ENCODE peak calls at places on chromosome 22, in six cellular contexts. P is HCT116, K is GM23248, M is neural progenitor cell, X is MM.1S, B is GM23338. A is an unnamed sample.

GRCh38 chr22:48453751-48454485 is 1373.8 kb downstream of the BRD1 start:
- DNase-seq in P (no peak), K (no peak), M (no peak), X (no peak), B (no peak), A (no peak)

GRCh38 chr22:29224121-29224858 is 18.6 kb downstream of the EMID1 start:
- DNase-seq in P (no peak), K (no peak), M (no peak), X (no peak), B (peak), A (peak)

GRCh38 chr22:29695129-29695926 is 24.5 kb upstream of the CABP7 start:
- DNase-seq in P (no peak), K (no peak), M (no peak), X (no peak), B (no peak), A (no peak)

GRCh38 chr22:19663286-19663815 is 51.0 kb upstream of the SEPTIN5 start:
- DNase-seq in P (no peak), K (peak), M (no peak), X (peak), B (no peak), A (no peak)

GRCh38 chr22:27139935-27140493 is 482.6 kb downstream of the MIAT start:
- DNase-seq in P (no peak), K (peak), M (peak), X (no peak), B (no peak), A (peak)

GRCh38 chr22:49951001-49951677 is 9.4 kb upstream of the PIM3 start:
- DNase-seq in P (no peak), K (no peak), M (no peak), X (no peak), B (no peak), A (peak)

GRCh38 chr22:19970479-19971275 is 29.1 kb upstream of the TXNRD2 start:
- DNase-seq in P (no peak), K (peak), M (peak), X (peak), B (peak), A (peak)

GRCh38 chr22:40436460-40437431 is 66.4 kb downstream of the SGSM3 start:
- DNase-seq in P (peak), K (peak), M (peak), X (peak), B (peak), A (peak)

GRCh38 chr22:36569999-36570398 is 41.0 kb upstream of the EIF3D start:
- DNase-seq in P (peak), K (peak), M (peak), X (no peak), B (peak), A (no peak)

GRCh38 chr22:38456272-38456837 is 1.4 kb upstream of the KCNJ4 start:
- DNase-seq in P (no peak), K (no peak), M (no peak), X (no peak), B (no peak), A (no peak)

GRCh38 chr22:19958083-19959042 is 16.7 kb upstream of the TXNRD2 start:
- DNase-seq in P (no peak), K (peak), M (no peak), X (no peak), B (no peak), A (no peak)

GRCh38 chr22:48665286-48666010 is 1162.2 kb downstream of the BRD1 start:
- DNase-seq in P (no peak), K (peak), M (no peak), X (no peak), B (no peak), A (no peak)

GRCh38 chr22:17974703-17975372 is 49.5 kb downstream of the MICAL3 start:
- DNase-seq in P (no peak), K (no peak), M (no peak), X (no peak), B (no peak), A (no peak)

GRCh38 chr22:17971711-17972110 is 52.6 kb downstream of the MICAL3 start:
- DNase-seq in P (no peak), K (no peak), M (no peak), X (no peak), B (no peak), A (no peak)

GRCh38 chr22:17973217-17973616 is 51.1 kb downstream of the MICAL3 start:
- DNase-seq in P (no peak), K (no peak), M (no peak), X (no peak), B (no peak), A (no peak)

GRCh38 chr22:17972385-17973181 is 51.8 kb downstream of the MICAL3 start:
- DNase-seq in P (no peak), K (peak), M (peak), X (no peak), B (peak), A (no peak)

DNA sequence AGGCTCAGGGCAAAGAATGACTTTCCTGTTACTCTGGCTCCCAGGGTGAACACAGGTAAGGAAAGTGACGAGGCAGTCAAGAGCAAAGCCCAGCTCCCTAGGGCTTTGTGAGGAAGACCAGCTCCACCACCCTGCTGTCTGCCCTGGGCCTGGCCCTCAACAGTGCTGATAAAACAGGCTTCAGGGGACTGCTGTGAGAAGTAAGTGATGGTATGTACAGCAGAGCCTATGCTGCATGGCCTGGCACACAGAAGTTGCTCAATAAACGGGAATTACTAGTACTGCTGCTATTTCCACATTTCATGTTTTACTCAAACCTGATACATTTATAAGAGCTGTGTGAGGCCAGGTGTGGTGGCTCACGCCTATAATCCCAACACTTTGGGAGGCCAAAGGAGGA is 50.3 kb downstream of the MICAL3 start:
- DNase-seq in P (no peak), K (peak), M (no peak), X (no peak), B (no peak), A (no peak)
- TF ChIP-seq EZH2phosphoT487 in P (no peak), K (no peak), M (no peak), X (no peak), B (no peak), A (no peak)

DNA sequence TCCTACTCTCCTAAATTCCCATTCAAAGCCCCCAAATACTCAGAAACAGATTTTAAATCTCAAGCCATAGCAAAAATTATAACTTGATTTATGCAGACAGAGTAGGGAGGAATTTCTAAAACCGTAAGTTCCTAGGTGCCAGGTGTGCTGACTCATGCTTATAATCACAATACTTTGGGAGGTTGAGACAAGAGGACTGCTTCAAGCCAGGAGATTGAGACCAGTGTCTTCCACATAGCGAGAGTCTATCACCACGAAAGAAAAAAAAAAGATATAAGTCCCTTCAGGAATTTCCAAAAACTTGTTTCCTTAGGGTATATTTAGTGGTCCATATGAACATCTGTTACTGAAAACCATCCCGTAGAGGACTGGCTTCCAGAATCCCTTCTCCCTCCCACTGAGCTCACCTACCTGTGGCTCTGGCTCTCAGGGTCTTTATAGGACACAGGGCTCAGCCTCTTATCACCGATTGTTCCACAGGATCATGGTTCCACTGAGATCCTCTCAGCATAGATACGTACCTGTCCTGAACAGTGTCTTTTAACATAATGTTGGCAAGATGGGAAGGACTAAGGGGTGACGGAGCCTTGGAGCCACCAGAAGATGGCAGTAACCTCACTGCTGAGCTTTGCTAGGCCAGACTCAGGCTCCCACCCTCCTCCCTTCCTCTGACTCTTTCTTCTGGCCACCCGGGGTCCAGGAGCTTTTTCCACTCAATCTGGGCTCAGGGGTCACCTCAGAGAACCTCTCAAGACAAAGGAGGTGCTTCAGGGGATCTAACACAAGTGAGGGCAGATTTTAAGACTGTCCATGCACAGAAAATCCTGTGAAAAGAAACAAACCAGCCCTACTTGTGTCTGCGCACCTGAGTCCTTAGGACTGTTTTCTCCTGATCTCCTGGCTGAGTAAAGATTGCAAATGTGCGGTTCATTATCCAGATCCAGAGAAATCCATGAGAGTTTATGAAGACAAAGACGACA is 117.5 kb upstream of the TOP3B start:
- DNase-seq in P (peak), K (peak), M (peak), X (peak), B (peak), A (peak)
- TF ChIP-seq EZH2phosphoT487 in P (no peak), K (no peak), M (no peak), X (no peak), B (no peak), A (no peak)

DNA sequence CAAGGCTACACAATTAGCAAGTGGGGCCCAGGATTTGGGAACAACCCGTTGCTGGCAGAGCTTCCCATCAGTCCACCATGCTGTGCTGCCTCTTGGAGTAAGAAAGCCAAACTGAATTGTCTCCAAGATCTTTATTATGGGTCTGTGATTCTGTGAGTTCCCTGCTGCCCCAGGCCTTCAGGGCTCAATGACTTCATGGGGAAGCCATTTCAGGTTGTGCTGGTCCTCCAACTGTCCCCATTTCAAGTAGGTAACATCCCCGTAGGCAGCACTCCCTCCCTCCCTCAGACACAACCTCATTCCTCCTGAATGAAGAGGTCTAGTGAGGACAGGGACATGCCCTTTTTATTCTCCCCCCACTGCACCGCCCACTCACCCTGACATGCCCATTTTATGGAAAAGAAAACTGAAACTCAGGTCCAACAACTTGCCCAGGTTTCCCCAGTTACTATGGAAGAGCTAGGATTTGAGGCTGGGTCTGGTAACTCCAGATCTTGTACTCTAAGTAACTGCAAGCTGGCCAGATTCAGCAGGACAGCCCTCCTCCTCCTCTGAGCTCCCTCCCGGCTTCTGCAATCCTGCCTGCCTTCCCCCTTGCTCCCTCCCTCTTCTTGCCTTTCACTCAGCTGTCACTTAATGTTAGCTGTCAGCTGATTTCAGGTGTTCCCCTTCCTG is 8.2 kb upstream of the YWHAH start:
- DNase-seq in P (no peak), K (no peak), M (peak), X (no peak), B (no peak), A (no peak)
- TF ChIP-seq EZH2phosphoT487 in P (no peak), K (no peak), M (no peak), X (no peak), B (no peak), A (no peak)

DNA sequence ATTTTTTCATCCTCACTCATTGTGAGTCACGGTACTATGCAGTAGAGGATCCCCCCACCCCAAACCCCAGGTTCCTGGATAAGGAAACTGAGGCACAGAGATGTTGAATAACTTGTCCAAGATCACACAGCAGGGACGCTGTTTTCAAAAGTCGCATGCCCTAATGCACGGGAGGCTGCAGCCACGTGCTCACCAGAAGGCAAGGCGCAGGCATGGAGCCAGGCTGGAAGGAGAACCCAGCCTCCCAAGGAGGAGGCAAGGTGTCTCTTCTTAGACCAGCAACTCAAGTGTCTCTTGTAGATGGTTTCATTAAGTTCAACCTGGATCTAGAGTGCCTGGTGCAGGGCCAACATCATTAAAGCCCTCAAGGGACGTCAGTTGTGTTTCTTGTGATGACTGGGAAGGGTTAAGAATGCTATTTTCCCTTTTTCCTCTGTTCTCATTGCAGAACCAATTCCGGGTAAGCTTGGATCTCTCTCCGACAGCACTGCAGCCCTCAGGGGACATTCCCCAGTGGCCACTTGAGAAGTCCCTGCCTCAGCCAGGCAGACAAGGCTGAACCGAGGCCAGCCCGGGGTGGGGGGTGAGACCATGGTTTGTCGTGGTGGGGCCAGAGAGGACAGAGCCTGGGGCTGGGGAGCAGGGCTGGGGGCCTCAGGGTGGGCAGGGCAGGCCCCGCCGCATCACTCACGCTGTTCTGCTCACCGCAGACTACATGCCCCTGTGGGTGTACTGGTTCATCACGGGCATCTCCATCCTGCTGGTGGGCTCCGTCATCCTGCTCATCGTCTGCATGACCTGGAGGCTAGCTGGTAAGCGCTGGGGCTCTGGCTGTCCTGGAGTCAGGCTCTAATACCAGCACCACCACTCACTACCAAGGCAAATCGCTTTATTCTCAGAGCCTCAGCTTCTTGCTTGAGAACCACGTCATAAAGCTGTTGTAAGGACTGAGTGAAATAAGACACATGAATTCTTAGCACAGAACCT is 15.7 kb downstream of the TMEM121B start:
- DNase-seq in P (no peak), K (no peak), M (no peak), X (no peak), B (no peak), A (no peak)
- TF ChIP-seq EZH2phosphoT487 in P (no peak), K (no peak), M (no peak), X (no peak), B (no peak), A (no peak)

DNA sequence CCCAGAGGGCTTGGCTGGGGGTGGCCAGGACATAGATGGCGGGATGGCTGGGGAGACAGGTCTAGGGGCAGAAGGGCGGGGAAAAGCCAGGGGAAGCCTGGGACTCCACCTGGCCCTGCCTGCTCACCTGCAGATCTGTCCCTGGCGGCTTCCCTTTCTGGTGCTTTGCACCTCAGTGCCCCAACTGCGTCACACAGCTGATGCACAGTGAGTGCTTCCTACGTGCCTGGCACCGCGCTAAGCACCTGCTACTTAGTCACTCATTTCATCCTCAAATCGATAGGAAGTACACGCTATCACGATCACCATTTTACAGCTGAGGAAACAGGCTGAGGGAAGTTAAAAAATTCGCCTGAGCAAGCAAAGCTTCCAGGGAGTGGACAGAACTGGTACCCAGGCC is 62.9 kb upstream of the TTLL12 start:
- DNase-seq in P (no peak), K (no peak), M (no peak), X (no peak), B (no peak), A (no peak)
- TF ChIP-seq EZH2phosphoT487 in P (no peak), K (no peak), M (no peak), X (no peak), B (no peak), A (no peak)

GRCh38 chr22:30893434-30894370 is 74.9 kb downstream of the MORC2 start:
- DNase-seq in P (no peak), K (no peak), M (no peak), X (no peak), B (no peak), A (peak)
- TF ChIP-seq EZH2phosphoT487 in P (no peak), K (no peak), M (no peak), X (no peak), B (no peak), A (no peak)

DNA sequence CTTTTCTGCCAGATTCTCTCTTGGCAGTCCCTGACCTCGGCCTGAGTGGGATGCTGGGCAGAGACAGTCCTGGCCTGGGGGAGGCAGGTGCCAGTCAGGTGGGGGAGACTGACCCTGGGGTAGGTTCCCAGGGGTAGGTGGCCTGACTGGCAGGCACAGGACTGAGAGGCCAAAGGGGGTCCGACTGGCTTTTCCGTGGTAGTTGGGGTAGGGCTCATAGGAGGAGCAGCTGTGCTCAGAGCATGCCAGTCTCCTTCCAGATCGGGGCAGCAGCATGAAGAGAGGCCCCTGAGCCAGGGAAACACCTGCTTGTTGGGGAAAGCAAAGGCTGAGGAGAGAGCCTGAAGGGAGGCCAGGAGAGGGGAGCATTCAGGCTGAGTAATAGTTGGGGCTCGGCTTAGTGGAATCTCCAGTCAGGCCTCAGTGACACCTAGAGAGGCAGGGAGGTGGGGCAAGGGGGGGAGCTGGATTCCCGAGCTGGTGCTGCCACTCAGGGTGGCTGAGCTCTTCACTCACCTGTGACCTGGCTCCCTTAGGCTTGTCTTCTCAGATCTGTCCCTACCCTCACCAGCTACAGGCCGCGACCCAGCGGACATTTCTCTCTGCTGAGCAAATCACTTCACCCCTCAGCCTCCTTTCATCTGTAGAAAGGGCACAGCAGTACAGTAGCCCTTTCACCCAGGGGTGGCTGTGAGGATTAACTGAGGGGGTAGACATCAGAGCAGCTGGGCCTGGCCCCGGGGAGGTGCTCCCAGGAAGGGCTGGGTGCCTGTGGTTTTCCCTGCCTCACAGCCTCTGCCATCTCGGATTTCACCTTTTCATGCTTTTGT is 26.2 kb downstream of the MCM5 start:
- DNase-seq in P (no peak), K (peak), M (peak), X (no peak), B (peak), A (peak)
- TF ChIP-seq EZH2phosphoT487 in P (no peak), K (no peak), M (no peak), X (no peak), B (no peak), A (no peak)

A was measured in hepatocyte.